ENCODE peak calls at places on chromosomes 7 and 10, in six cellular contexts. Z is CD4-positive, alpha-beta T cell; W is HepG2; H is right atrium auricular region; A is BE2C; R is HCT116. V is an unnamed sample.

GRCh38 chr7:24732646-24733413 is 24.4 kb downstream of the GSDME start:
- DNase-seq in Z (no peak), W (peak), H (peak), A (no peak), R (no peak), V (no peak)

GRCh38 chr10:24419067-24419466 is 210.1 kb downstream of the KIAA1217 start:
- DNase-seq in Z (no peak), W (no peak), H (no peak), A (no peak), R (no peak), V (no peak)

GRCh38 chr10:113563306-113564088 is 10.6 kb downstream of the HABP2 start:
- DNase-seq in Z (peak), W (peak), H (peak), A (peak), R (peak), V (peak)

GRCh38 chr10:52674474-52674873 is 98.1 kb downstream of the MBL2 start:
- DNase-seq in Z (no peak), W (no peak), H (no peak), A (no peak), R (no peak), V (no peak)

GRCh38 chr7:29647020-29647654 is 83.5 kb downstream of the PRR15 start:
- DNase-seq in Z (no peak), W (no peak), H (no peak), A (no peak), R (no peak), V (no peak)

GRCh38 chr10:34558093-34558492 is 257.0 kb downstream of the PARD3 start:
- DNase-seq in Z (no peak), W (no peak), H (no peak), A (no peak), R (no peak), V (no peak)

GRCh38 chr10:44369851-44370250 is 15.0 kb downstream of the CXCL12 start:
- DNase-seq in Z (no peak), W (no peak), H (no peak), A (no peak), R (no peak), V (no peak)

GRCh38 chr7:2247141-2247985 is 5.3 kb downstream of the NUDT1 start:
- DNase-seq in Z (no peak), W (no peak), H (no peak), A (peak), R (no peak), V (peak)

GRCh38 chr7:44750921-44751571 is 2.4 kb downstream of the ZMIZ2 start:
- DNase-seq in Z (peak), W (no peak), H (no peak), A (no peak), R (no peak), V (peak)

GRCh38 chr7:151485006-151485732 is 34.5 kb downstream of the RHEB start:
- DNase-seq in Z (no peak), W (no peak), H (no peak), A (no peak), R (peak), V (peak)

GRCh38 chr7:2719007-2719406 is 31.0 kb downstream of the AMZ1 start:
- DNase-seq in Z (peak), W (no peak), H (no peak), A (peak), R (no peak), V (peak)

DNA sequence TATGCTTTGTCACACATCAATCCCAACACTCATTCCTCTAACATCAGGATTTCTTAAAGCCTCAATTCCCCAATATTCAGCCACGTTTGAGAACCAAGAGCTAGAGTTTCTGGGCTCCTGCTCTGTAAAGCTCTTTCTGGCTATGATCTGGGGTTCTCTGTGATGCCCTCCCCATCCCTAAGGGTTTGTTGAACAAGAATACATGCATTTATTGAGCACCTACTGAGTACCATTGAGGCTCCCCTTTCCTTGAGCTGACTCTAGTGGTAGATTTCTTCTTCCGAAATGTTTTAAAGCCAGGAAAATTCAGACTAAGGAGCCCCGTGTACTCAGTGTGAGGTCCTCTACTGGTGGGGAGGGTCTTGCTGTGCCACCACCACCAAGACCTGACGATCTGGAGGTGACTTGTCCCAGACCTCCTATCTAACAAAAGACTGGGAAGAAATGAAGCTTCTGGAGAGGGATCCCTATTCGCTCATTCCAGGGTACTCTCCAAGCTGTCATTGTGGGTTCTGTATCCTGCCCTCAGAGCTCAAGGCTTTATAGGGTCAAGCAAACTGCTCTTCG is 23.1 kb upstream of the SRGN start:
- DNase-seq in Z (no peak), W (no peak), H (no peak), A (no peak), R (no peak), V (no peak)
- TF ChIP-seq CTCF in Z (no peak), W (no peak), H (no peak), A (no peak), R (peak), V (no peak)

DNA sequence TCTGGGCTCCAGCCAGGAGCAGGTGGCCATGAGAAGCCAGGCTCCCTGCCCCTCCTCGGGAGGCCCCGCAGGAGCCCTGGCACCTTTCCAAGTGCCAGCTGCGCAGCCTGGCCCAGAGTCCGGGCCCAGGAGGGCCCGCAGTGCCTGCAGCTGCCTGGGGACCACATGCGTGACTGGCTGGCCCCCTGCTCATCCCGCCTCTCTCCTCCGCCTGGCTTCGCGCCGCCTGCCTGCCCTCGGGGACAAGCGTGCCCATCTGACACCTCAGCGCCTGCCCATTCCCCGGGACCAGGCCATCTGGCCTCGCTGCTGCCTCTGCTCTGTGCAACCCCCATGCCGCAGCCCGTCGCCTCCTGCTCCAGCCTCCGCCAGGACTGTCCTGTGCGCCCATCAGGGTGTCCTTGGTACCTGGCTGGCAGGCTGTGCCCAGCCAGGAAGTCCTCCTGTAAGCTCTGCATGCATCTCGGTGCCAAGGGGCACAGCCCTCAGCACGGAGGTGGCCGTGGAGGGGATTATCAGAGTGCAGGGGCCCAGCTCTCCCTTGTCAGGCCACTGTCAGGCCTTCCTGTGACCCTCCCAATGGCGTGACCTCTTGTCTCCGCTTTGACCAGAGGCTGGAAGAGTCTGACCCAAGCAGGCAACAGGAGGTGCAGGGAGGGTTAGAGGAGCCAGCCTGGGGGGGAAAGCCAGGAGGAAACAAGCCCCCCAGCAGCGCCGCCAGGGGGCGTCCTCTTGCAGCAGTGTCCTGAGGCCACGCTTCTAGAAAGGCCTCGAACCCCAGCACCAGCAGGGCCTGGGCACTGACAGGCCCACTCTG is 50.5 kb downstream of the TMEM209 start:
- DNase-seq in Z (no peak), W (no peak), H (no peak), A (peak), R (no peak), V (no peak)
- TF ChIP-seq CTCF in Z (no peak), W (peak), H (no peak), A (peak), R (peak), V (no peak)

GRCh38 chr10:121070671-121071070 is 219.5 kb downstream of the WDR11 start:
- DNase-seq in Z (no peak), W (no peak), H (no peak), A (no peak), R (no peak), V (no peak)

GRCh38 chr10:121073743-121074142 is 222.6 kb downstream of the WDR11 start:
- DNase-seq in Z (no peak), W (no peak), H (no peak), A (peak), R (no peak), V (no peak)

GRCh38 chr10:121069061-121069850 is 218.1 kb downstream of the WDR11 start:
- DNase-seq in Z (no peak), W (no peak), H (no peak), A (no peak), R (peak), V (peak)

GRCh38 chr10:121065330-121065729 is 214.2 kb downstream of the WDR11 start:
- DNase-seq in Z (no peak), W (peak), H (no peak), A (no peak), R (no peak), V (no peak)

DNA sequence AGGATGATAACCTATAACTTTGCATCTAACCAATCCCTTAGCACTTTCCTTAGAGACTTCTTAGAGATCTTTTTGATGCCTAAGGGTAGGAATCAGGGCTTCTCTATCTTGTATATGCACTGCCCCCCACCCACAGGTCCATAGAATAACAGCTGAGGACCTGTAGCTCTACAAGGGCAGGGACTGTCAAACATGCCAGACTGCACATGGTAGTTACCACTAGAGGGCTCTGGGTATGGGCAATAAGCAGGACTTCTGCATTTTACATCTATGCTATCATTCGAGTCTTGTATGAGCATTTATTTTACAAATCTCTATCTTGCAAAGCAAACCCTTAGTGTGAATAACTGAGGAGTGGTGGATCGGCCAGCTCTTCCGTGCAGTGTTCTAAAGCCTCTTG is 219.1 kb downstream of the WDR11 start:
- DNase-seq in Z (no peak), W (peak), H (no peak), A (no peak), R (peak), V (peak)
- TF ChIP-seq CTCF in Z (no peak), W (peak), H (no peak), A (peak), R (peak), V (no peak)

GRCh38 chr10:48233643-48234042 is 40.9 kb downstream of the FRMPD2 start:
- DNase-seq in Z (no peak), W (no peak), H (no peak), A (no peak), R (no peak), V (no peak)
- TF ChIP-seq CTCF in Z (no peak), W (peak), H (no peak), A (peak), R (peak), V (no peak)

DNA sequence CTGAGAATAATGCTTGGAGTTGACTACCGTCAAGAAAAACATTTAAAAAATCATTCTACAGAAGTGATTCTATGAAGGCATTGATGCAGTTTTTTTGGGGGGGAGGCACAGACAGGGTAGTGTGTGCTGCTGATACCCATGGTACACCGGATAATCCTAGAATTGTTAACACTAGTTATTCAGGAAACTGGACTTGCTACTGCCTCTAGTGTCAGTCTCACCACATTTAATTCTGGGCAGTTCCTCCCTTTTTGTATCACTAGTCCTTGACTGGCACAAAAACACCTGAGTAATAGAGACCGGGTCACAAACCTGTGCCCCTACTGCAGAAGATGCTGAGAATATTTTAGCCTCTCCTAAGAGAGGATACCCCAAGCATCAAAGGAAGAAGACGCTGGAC is 13.0 kb upstream of the TCAF1 start:
- DNase-seq in Z (no peak), W (no peak), H (no peak), A (no peak), R (no peak), V (no peak)
- TF ChIP-seq CTCF in Z (no peak), W (no peak), H (no peak), A (peak), R (peak), V (no peak)

GRCh38 chr10:69709366-69709941 is 79.4 kb downstream of the FAM241B start:
- DNase-seq in Z (no peak), W (no peak), H (no peak), A (no peak), R (no peak), V (no peak)

GRCh38 chr10:69704231-69704630 is 74.2 kb downstream of the FAM241B start:
- DNase-seq in Z (no peak), W (no peak), H (no peak), A (no peak), R (no peak), V (no peak)

GRCh38 chr10:69703256-69703655 is 73.2 kb downstream of the FAM241B start:
- DNase-seq in Z (no peak), W (no peak), H (no peak), A (no peak), R (no peak), V (no peak)

DNA sequence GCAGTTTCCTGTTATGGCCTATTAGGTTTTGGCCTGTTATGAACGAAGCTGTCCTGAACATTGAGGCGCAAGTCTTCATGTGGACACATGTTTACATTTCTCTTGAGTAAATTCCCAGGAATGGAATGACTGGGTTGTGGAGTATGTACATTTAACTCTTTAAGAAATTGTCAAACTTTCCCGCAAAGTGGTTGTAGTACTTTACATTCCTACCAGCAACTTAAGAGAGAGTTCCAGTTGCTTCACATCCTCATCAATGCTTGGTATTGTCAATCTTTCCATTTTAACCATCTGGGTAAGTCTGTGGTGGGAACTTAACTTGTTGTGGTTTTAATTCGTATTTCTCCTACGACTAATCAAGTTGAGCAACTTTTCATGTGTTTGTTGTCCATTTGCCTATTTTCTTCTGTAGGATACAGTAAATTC is 73.7 kb downstream of the FAM241B start:
- DNase-seq in Z (no peak), W (no peak), H (no peak), A (no peak), R (peak), V (no peak)
- TF ChIP-seq CTCF in Z (no peak), W (no peak), H (no peak), A (no peak), R (no peak), V (no peak)

DNA sequence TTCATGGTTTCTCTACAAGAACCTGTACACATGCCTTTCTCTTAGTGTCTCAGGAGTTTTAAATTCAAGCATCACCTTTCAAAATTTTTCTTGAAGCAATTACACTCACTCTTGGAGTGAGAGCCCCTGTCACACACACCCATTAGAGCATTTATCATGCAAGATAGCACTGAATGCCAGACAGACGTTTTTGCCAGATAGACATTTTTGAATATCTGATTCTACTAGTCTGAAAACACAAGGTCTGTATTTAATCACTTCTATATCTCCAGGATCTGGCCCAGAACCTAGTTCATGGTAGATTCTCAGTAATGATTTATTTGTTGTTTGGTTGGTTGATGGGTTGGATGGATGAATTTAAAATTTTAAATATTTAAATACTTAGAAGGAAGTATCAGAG is 60.9 kb upstream of the PDE1C start:
- DNase-seq in Z (no peak), W (no peak), H (no peak), A (no peak), R (no peak), V (no peak)
- TF ChIP-seq CTCF in Z (no peak), W (no peak), H (no peak), A (no peak), R (no peak), V (no peak)

GRCh38 chr7:70040971-70041766 is 442.9 kb downstream of the AUTS2 start:
- DNase-seq in Z (no peak), W (no peak), H (no peak), A (no peak), R (no peak), V (no peak)
- TF ChIP-seq CTCF in Z (no peak), W (no peak), H (peak), A (peak), R (no peak), V (no peak)

GRCh38 chr7:79615871-79616640 is 162.6 kb upstream of the MAGI2 start:
- DNase-seq in Z (no peak), W (no peak), H (no peak), A (no peak), R (no peak), V (peak)

GRCh38 chr7:79622781-79623180 is 169.3 kb upstream of the MAGI2 start:
- DNase-seq in Z (no peak), W (no peak), H (no peak), A (no peak), R (peak), V (no peak)

GRCh38 chr7:79620291-79620690 is 166.8 kb upstream of the MAGI2 start:
- DNase-seq in Z (no peak), W (no peak), H (no peak), A (no peak), R (no peak), V (no peak)

GRCh38 chr7:79615466-79615865 is 162.0 kb upstream of the MAGI2 start:
- DNase-seq in Z (no peak), W (no peak), H (no peak), A (no peak), R (no peak), V (no peak)

DNA sequence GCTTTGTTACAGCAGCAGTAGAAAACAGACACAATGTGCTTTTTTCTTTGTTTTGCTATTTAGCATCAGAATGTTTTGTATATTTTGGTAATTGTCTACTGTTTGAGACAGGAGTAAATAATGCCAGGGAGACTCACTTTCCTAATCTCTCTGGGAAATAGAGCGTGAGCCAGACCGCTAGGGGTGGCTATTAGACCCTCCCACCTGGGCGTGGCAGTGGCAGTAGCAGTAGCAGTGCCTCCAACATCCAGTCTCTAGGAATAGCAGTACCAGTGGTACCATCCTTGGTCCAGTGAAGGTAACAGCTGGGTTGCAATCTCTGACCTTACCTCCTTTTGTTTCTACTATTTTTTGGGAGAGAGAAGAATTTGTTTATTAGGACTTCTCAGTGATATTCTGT is 165.7 kb upstream of the MAGI2 start:
- DNase-seq in Z (no peak), W (no peak), H (no peak), A (no peak), R (no peak), V (no peak)
- TF ChIP-seq CTCF in Z (no peak), W (no peak), H (no peak), A (no peak), R (no peak), V (no peak)

V was measured in Calu3.